ENCODE peak calls at places on chromosomes 16 and 17, in nine cellular contexts. One of them, this sample, is unnamed. For H3K4me1, the result is how much of the 10 kb centered on the place peaks cover.

GRCh38 chr16:4372578-4373355 is 1.1 kb downstream of the VASN start:
- DNase-seq in adrenal gland: no peak
- DNase-seq in neuronal stem cell: no peak
- DNase-seq in lung: no peak
- DNase-seq in CD4-positive, CD25-positive, alpha-beta regulatory T cell: no peak
- DNase-seq in effector memory CD4-positive, alpha-beta T cell: no peak
- DNase-seq in breast epithelium: no peak
- DNase-seq in heart left ventricle: no peak
- DNase-seq in tibial nerve: no peak
- DNase-seq in this sample: peak

GRCh38 chr16:1527836-1528811 is 5.3 kb upstream of the TMEM204 start:
- DNase-seq in CD4-positive, CD25-positive, alpha-beta regulatory T cell: no peak
- DNase-seq in neuronal stem cell: no peak
- DNase-seq in tibial nerve: no peak
- DNase-seq in adrenal gland: peak
- DNase-seq in heart left ventricle: peak
- DNase-seq in effector memory CD4-positive, alpha-beta T cell: no peak
- DNase-seq in breast epithelium: no peak
- DNase-seq in lung: no peak
- DNase-seq in this sample: peak

GRCh38 chr17:34171245-34171818 is 83.8 kb upstream of the CCL2 start:
- DNase-seq in lung: peak
- DNase-seq in adrenal gland: peak
- DNase-seq in heart left ventricle: peak
- DNase-seq in breast epithelium: peak
- DNase-seq in CD4-positive, CD25-positive, alpha-beta regulatory T cell: peak
- DNase-seq in neuronal stem cell: peak
- DNase-seq in tibial nerve: peak
- DNase-seq in effector memory CD4-positive, alpha-beta T cell: no peak
- DNase-seq in this sample: peak

GRCh38 chr16:11386791-11387546 is 41.7 kb downstream of the RMI2 start:
- DNase-seq in breast epithelium: no peak
- DNase-seq in effector memory CD4-positive, alpha-beta T cell: no peak
- DNase-seq in lung: no peak
- DNase-seq in tibial nerve: no peak
- DNase-seq in adrenal gland: no peak
- DNase-seq in heart left ventricle: no peak
- DNase-seq in neuronal stem cell: peak
- DNase-seq in CD4-positive, CD25-positive, alpha-beta regulatory T cell: no peak
- DNase-seq in this sample: no peak

GRCh38 chr17:69213059-69213813 is 15.4 kb downstream of the ABCA10 start:
- DNase-seq in breast epithelium: no peak
- DNase-seq in neuronal stem cell: no peak
- DNase-seq in adrenal gland: no peak
- DNase-seq in heart left ventricle: no peak
- DNase-seq in lung: no peak
- DNase-seq in effector memory CD4-positive, alpha-beta T cell: no peak
- DNase-seq in CD4-positive, CD25-positive, alpha-beta regulatory T cell: no peak
- DNase-seq in tibial nerve: no peak
- DNase-seq in this sample: no peak

GRCh38 chr16:28544998-28545397 is 6.2 kb upstream of the NUPR1 start:
- DNase-seq in neuronal stem cell: no peak
- DNase-seq in breast epithelium: no peak
- DNase-seq in adrenal gland: no peak
- DNase-seq in lung: no peak
- DNase-seq in CD4-positive, CD25-positive, alpha-beta regulatory T cell: no peak
- DNase-seq in effector memory CD4-positive, alpha-beta T cell: no peak
- DNase-seq in heart left ventricle: no peak
- DNase-seq in tibial nerve: no peak
- DNase-seq in this sample: no peak

GRCh38 chr17:34246872-34247271 is 8.2 kb upstream of the CCL2 start:
- DNase-seq in effector memory CD4-positive, alpha-beta T cell: no peak
- DNase-seq in lung: no peak
- DNase-seq in CD4-positive, CD25-positive, alpha-beta regulatory T cell: no peak
- DNase-seq in heart left ventricle: no peak
- DNase-seq in breast epithelium: no peak
- DNase-seq in neuronal stem cell: no peak
- DNase-seq in tibial nerve: no peak
- DNase-seq in adrenal gland: no peak
- DNase-seq in this sample: no peak

GRCh38 chr17:78974635-78975591 is 4.8 kb downstream of the LGALS3BP start:
- DNase-seq in heart left ventricle: peak
- DNase-seq in adrenal gland: no peak
- DNase-seq in effector memory CD4-positive, alpha-beta T cell: no peak
- DNase-seq in breast epithelium: peak
- DNase-seq in lung: peak
- DNase-seq in neuronal stem cell: no peak
- DNase-seq in tibial nerve: peak
- DNase-seq in CD4-positive, CD25-positive, alpha-beta regulatory T cell: no peak
- DNase-seq in this sample: peak

GRCh38 chr16:65372171-65372570 is 250.3 kb upstream of the CDH11 start:
- DNase-seq in adrenal gland: no peak
- DNase-seq in breast epithelium: no peak
- DNase-seq in CD4-positive, CD25-positive, alpha-beta regulatory T cell: no peak
- DNase-seq in heart left ventricle: no peak
- DNase-seq in lung: no peak
- DNase-seq in tibial nerve: no peak
- DNase-seq in effector memory CD4-positive, alpha-beta T cell: no peak
- DNase-seq in neuronal stem cell: no peak
- DNase-seq in this sample: no peak

DNA sequence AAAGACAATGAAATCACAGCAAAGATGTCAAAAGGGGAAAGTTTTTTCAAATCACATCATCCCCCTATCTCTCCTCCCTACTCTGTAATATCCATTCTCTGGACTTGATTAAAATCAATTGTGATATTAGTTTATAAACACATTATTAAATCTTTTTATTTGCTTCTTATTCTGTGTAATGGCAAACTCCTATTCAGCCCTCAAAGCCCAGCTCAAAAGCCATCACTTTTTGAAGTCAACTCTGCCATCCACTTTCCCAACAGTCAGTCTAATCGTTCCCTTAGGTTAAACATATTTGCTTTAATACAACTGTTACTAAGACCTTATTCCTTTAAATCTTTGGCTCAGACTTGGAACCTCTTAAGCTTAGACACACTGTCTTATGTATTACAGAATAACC is 244.5 kb upstream of the CDH11 start:
- DNase-seq in heart left ventricle: no peak
- DNase-seq in breast epithelium: no peak
- DNase-seq in adrenal gland: no peak
- DNase-seq in CD4-positive, CD25-positive, alpha-beta regulatory T cell: no peak
- DNase-seq in lung: no peak
- DNase-seq in neuronal stem cell: no peak
- DNase-seq in tibial nerve: no peak
- DNase-seq in effector memory CD4-positive, alpha-beta T cell: no peak
- DNase-seq in this sample: no peak
- H3K27ac ChIP-seq in heart left ventricle: no peak
- H3K27ac ChIP-seq in breast epithelium: no peak
- H3K27ac ChIP-seq in adrenal gland: no peak
- H3K27ac ChIP-seq in CD4-positive, CD25-positive, alpha-beta regulatory T cell: no peak
- H3K27ac ChIP-seq in lung: no peak
- H3K27ac ChIP-seq in neuronal stem cell: no peak
- H3K27ac ChIP-seq in tibial nerve: no peak
- H3K27ac ChIP-seq in effector memory CD4-positive, alpha-beta T cell: no peak
- H3K27ac ChIP-seq in this sample: no peak

GRCh38 chr17:47995241-47995935 is 24.5 kb downstream of the CDK5RAP3 start:
- DNase-seq in adrenal gland: no peak
- DNase-seq in effector memory CD4-positive, alpha-beta T cell: no peak
- DNase-seq in lung: no peak
- DNase-seq in CD4-positive, CD25-positive, alpha-beta regulatory T cell: no peak
- DNase-seq in tibial nerve: no peak
- DNase-seq in neuronal stem cell: peak
- DNase-seq in breast epithelium: no peak
- DNase-seq in heart left ventricle: no peak
- DNase-seq in this sample: no peak

GRCh38 chr17:47996201-47996600 is 25.3 kb downstream of the CDK5RAP3 start:
- DNase-seq in neuronal stem cell: no peak
- DNase-seq in lung: no peak
- DNase-seq in CD4-positive, CD25-positive, alpha-beta regulatory T cell: no peak
- DNase-seq in heart left ventricle: no peak
- DNase-seq in effector memory CD4-positive, alpha-beta T cell: no peak
- DNase-seq in tibial nerve: no peak
- DNase-seq in adrenal gland: no peak
- DNase-seq in breast epithelium: no peak
- DNase-seq in this sample: peak

GRCh38 chr17:47993031-47993546 is 22.2 kb downstream of the CDK5RAP3 start:
- DNase-seq in breast epithelium: no peak
- DNase-seq in heart left ventricle: no peak
- DNase-seq in adrenal gland: no peak
- DNase-seq in tibial nerve: no peak
- DNase-seq in neuronal stem cell: no peak
- DNase-seq in effector memory CD4-positive, alpha-beta T cell: no peak
- DNase-seq in CD4-positive, CD25-positive, alpha-beta regulatory T cell: no peak
- DNase-seq in lung: no peak
- DNase-seq in this sample: no peak

GRCh38 chr17:47994714-47995113 is 23.8 kb downstream of the CDK5RAP3 start:
- DNase-seq in tibial nerve: no peak
- DNase-seq in heart left ventricle: no peak
- DNase-seq in breast epithelium: no peak
- DNase-seq in lung: no peak
- DNase-seq in neuronal stem cell: no peak
- DNase-seq in effector memory CD4-positive, alpha-beta T cell: no peak
- DNase-seq in adrenal gland: no peak
- DNase-seq in CD4-positive, CD25-positive, alpha-beta regulatory T cell: no peak
- DNase-seq in this sample: no peak

DNA sequence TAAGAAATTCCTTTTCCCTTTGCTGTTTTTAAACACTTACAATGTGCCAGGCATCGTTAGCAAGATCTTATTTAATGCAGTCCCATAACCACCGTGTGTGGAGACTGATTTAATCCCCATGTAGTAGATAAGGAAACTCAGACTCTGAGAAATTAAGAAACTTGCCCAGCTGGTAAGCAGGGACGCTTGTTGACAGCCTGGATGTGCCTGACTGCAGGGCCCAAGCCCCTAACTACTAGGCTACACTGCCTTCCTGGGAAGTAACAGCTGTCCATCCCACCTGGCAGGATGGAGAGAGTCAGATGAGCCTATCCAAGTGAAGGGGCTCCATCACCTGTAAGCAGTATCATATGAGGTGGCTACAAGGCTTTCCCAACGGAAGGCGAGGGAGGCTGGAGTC is 23.1 kb downstream of the CDK5RAP3 start:
- DNase-seq in tibial nerve: no peak
- DNase-seq in heart left ventricle: no peak
- DNase-seq in breast epithelium: no peak
- DNase-seq in effector memory CD4-positive, alpha-beta T cell: no peak
- DNase-seq in lung: no peak
- DNase-seq in CD4-positive, CD25-positive, alpha-beta regulatory T cell: no peak
- DNase-seq in neuronal stem cell: no peak
- DNase-seq in adrenal gland: no peak
- DNase-seq in this sample: no peak
- H3K4me1 ChIP-seq in tibial nerve: under half
- H3K4me1 ChIP-seq in heart left ventricle: under half
- H3K4me1 ChIP-seq in breast epithelium: under half
- H3K4me1 ChIP-seq in effector memory CD4-positive, alpha-beta T cell: under half
- H3K4me1 ChIP-seq in lung: under half
- H3K4me1 ChIP-seq in CD4-positive, CD25-positive, alpha-beta regulatory T cell: under half
- H3K4me1 ChIP-seq in neuronal stem cell: half or more
- H3K4me1 ChIP-seq in adrenal gland: under half
- H3K4me1 ChIP-seq in this sample: under half

GRCh38 chr16:67093098-67093732 is 16.5 kb upstream of the PHAF1 start:
- DNase-seq in adrenal gland: no peak
- DNase-seq in neuronal stem cell: no peak
- DNase-seq in breast epithelium: no peak
- DNase-seq in lung: no peak
- DNase-seq in heart left ventricle: no peak
- DNase-seq in tibial nerve: no peak
- DNase-seq in CD4-positive, CD25-positive, alpha-beta regulatory T cell: no peak
- DNase-seq in effector memory CD4-positive, alpha-beta T cell: no peak
- DNase-seq in this sample: no peak

GRCh38 chr16:67100569-67101300 is 9.0 kb upstream of the PHAF1 start:
- DNase-seq in neuronal stem cell: no peak
- DNase-seq in tibial nerve: no peak
- DNase-seq in effector memory CD4-positive, alpha-beta T cell: no peak
- DNase-seq in lung: no peak
- DNase-seq in heart left ventricle: no peak
- DNase-seq in CD4-positive, CD25-positive, alpha-beta regulatory T cell: peak
- DNase-seq in breast epithelium: no peak
- DNase-seq in adrenal gland: no peak
- DNase-seq in this sample: no peak

GRCh38 chr16:67101301-67101675 is 8.5 kb upstream of the PHAF1 start:
- DNase-seq in heart left ventricle: no peak
- DNase-seq in breast epithelium: no peak
- DNase-seq in lung: no peak
- DNase-seq in neuronal stem cell: no peak
- DNase-seq in tibial nerve: no peak
- DNase-seq in effector memory CD4-positive, alpha-beta T cell: no peak
- DNase-seq in adrenal gland: no peak
- DNase-seq in CD4-positive, CD25-positive, alpha-beta regulatory T cell: no peak
- DNase-seq in this sample: no peak

GRCh38 chr16:67101683-67102082 is 8.1 kb upstream of the PHAF1 start:
- DNase-seq in breast epithelium: no peak
- DNase-seq in lung: no peak
- DNase-seq in effector memory CD4-positive, alpha-beta T cell: no peak
- DNase-seq in adrenal gland: no peak
- DNase-seq in heart left ventricle: no peak
- DNase-seq in CD4-positive, CD25-positive, alpha-beta regulatory T cell: no peak
- DNase-seq in tibial nerve: no peak
- DNase-seq in neuronal stem cell: no peak
- DNase-seq in this sample: no peak

DNA sequence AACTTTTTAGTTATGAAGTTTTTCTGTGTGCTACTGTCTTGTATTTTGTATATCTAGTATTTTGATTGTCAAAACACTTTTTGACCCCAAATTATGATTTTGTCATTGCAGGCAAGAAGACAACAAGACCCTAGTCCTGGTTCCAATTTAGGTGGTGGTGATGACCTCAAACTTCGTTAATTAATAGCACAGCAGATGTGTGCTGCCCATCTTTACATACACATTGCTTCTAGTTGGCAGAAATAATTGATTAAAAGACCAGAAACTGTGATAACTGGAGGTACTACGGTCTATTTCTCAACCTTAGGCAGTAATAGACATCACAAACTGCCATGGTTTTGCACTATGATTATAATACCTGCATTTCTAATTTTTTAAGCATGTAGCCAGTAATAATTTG is 11.1 kb upstream of the PHAF1 start:
- DNase-seq in effector memory CD4-positive, alpha-beta T cell: no peak
- DNase-seq in adrenal gland: no peak
- DNase-seq in tibial nerve: no peak
- DNase-seq in CD4-positive, CD25-positive, alpha-beta regulatory T cell: no peak
- DNase-seq in breast epithelium: no peak
- DNase-seq in heart left ventricle: no peak
- DNase-seq in lung: no peak
- DNase-seq in neuronal stem cell: no peak
- DNase-seq in this sample: no peak
- H3K27ac ChIP-seq in effector memory CD4-positive, alpha-beta T cell: no peak
- H3K27ac ChIP-seq in adrenal gland: no peak
- H3K27ac ChIP-seq in tibial nerve: no peak
- H3K27ac ChIP-seq in CD4-positive, CD25-positive, alpha-beta regulatory T cell: no peak
- H3K27ac ChIP-seq in breast epithelium: no peak
- H3K27ac ChIP-seq in heart left ventricle: no peak
- H3K27ac ChIP-seq in lung: no peak
- H3K27ac ChIP-seq in neuronal stem cell: no peak
- H3K27ac ChIP-seq in this sample: no peak

DNA sequence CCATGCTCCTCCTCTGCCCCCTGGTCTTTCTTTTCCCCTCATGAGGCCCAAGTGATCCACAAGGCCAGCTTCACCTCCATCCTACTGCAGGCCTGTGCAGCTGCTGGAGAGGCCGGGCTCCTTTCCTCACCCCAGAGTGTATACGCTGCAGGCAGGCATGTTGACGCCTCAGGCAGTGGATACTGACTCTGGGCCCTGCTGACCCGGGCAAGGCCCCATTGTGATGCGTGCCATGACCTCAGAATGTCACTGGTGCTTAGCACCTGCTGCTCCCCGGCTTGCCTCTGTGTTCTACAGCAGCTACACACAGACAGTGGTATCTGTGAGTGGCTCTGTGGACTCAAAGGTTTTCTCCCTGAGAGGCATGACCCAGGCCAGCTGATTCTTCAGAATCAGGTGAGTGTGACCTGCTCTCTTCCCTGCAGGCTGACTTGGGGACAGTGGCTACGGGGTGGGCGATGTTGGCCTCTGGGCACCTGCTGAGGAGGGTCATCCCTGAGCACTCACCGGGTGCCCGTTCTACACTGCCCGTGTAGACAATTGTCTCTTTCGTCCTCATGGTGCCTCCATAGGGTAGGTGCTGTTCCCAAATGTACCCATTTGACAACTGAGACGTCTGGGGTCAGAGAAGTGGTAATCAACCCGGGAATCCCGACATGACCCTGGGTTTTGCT is 74.6 kb downstream of the GOSR1 start:
- DNase-seq in heart left ventricle: no peak
- DNase-seq in lung: no peak
- DNase-seq in CD4-positive, CD25-positive, alpha-beta regulatory T cell: no peak
- DNase-seq in neuronal stem cell: no peak
- DNase-seq in effector memory CD4-positive, alpha-beta T cell: no peak
- DNase-seq in tibial nerve: no peak
- DNase-seq in breast epithelium: no peak
- DNase-seq in adrenal gland: no peak
- DNase-seq in this sample: no peak
- H3K4me1 ChIP-seq in heart left ventricle: under half
- H3K4me1 ChIP-seq in lung: under half
- H3K4me1 ChIP-seq in CD4-positive, CD25-positive, alpha-beta regulatory T cell: under half
- H3K4me1 ChIP-seq in neuronal stem cell: under half
- H3K4me1 ChIP-seq in effector memory CD4-positive, alpha-beta T cell: under half
- H3K4me1 ChIP-seq in tibial nerve: under half
- H3K4me1 ChIP-seq in breast epithelium: under half
- H3K4me1 ChIP-seq in adrenal gland: under half
- H3K4me1 ChIP-seq in this sample: under half